ENCODE peak calls at places on chromosome X, in four cellular contexts. B, E, H and I are unnamed samples.

GRCh38 chrX:112087545-112087944 is 5.0 kb upstream of the TRPC5 start:
- DNase-seq in B (no peak), E (no peak), H (no peak), I (no peak)

GRCh38 chrX:13345037-13345436 is 25.2 kb upstream of the ATXN3L start:
- DNase-seq in B (no peak), E (no peak), H (no peak), I (no peak)

GRCh38 chrX:152821145-152821765 is 9.3 kb downstream of the CETN2 start:
- DNase-seq in B (no peak), E (no peak), H (no peak), I (no peak)

GRCh38 chrX:68832516-68833447 is 4.0 kb downstream of the EFNB1 start:
- DNase-seq in B (peak; percentile 39), E (no peak), H (no peak), I (peak; percentile 58)

GRCh38 chrX:131763674-131764073 is 219.8 kb downstream of the OR13H1 start:
- DNase-seq in B (peak; percentile 92), E (no peak), H (no peak), I (peak; percentile 94)

GRCh38 chrX:96436105-96436504 is 248.5 kb upstream of the DIAPH2 start:
- DNase-seq in B (no peak), E (no peak), H (no peak), I (no peak)

GRCh38 chrX:51917600-51917999 is 24.2 kb downstream of the MAGED1 start:
- DNase-seq in B (no peak), E (no peak), H (no peak), I (no peak)

GRCh38 chrX:40098264-40099045 is 697 bp upstream of the BCOR start:
- DNase-seq in B (no peak), E (peak; percentile 73), H (no peak), I (no peak)

GRCh38 chrX:119692241-119693031 is 532 bp downstream of the SEPTIN6 start:
- DNase-seq in B (no peak), E (peak; percentile 68), H (no peak), I (peak; percentile 82)

GRCh38 chrX:39073131-39073530 is 271.9 kb downstream of the MID1IP1 start:
- DNase-seq in B (no peak), E (no peak), H (no peak), I (no peak)

GRCh38 chrX:6053126-6053625 is 175.5 kb downstream of the NLGN4X start:
- DNase-seq in B (no peak), E (no peak), H (no peak), I (no peak)

GRCh38 chrX:8783100-8784098 is 17.8 kb downstream of the FAM9A start:
- DNase-seq in B (no peak), E (no peak), H (no peak), I (no peak)

GRCh38 chrX:100447563-100448397 is 37.7 kb upstream of the PCDH19 start:
- DNase-seq in B (peak; percentile 45), E (no peak), H (peak; percentile 33), I (no peak)